ENCODE peak calls at places on chromosomes 11 and 22, in nine cellular contexts. X is iris pigment epithelial cell, Y is C1 segment of cervical spinal cord, I is mesendoderm, E is H54, R is choroid plexus epithelial cell, S is T follicular helper cell, Z is NCI-H1694, O is AG08395. H is an unnamed sample.

GRCh38 chr11:65500262-65501004 is 1.6 kb downstream of the MALAT1 start:
- DNase-seq in X (peak), Y (peak), I (peak), E (no peak), R (peak), S (no peak), Z (peak), O (no peak), H (peak)

GRCh38 chr11:126383301-126384052 is 28.0 kb downstream of the ST3GAL4 start:
- DNase-seq in X (no peak), Y (no peak), I (no peak), E (no peak), R (no peak), S (no peak), Z (no peak), O (no peak), H (no peak)

GRCh38 chr11:43693069-43693468 is 12.5 kb downstream of the HSD17B12 start:
- DNase-seq in X (no peak), Y (no peak), I (no peak), E (no peak), R (no peak), S (no peak), Z (no peak), O (no peak), H (no peak)

GRCh38 chr22:46061431-46062231 is 84.7 kb upstream of the WNT7B start:
- DNase-seq in X (no peak), Y (no peak), I (peak), E (no peak), R (no peak), S (no peak), Z (no peak), O (no peak), H (no peak)

GRCh38 chr11:75668508-75669297 is at the start of gene MAP6:
- DNase-seq in X (peak), Y (peak), I (peak), E (no peak), R (no peak), S (no peak), Z (peak), O (peak), H (no peak)

GRCh38 chr11:103652013-103652412 is 384.4 kb upstream of the DDI1 start:
- DNase-seq in X (peak), Y (no peak), I (no peak), E (no peak), R (no peak), S (no peak), Z (no peak), O (peak), H (no peak)

GRCh38 chr22:38623357-38623756 is 32.8 kb downstream of the FAM227A start:
- DNase-seq in X (no peak), Y (no peak), I (no peak), E (peak), R (no peak), S (no peak), Z (no peak), O (no peak), H (no peak)

GRCh38 chr11:75311858-75312288 is 39.6 kb downstream of the ARRB1 start:
- DNase-seq in X (peak), Y (peak), I (peak), E (no peak), R (peak), S (no peak), Z (no peak), O (peak), H (no peak)

GRCh38 chr22:35540600-35541253 is at the start of gene RASD2:
- DNase-seq in X (no peak), Y (no peak), I (peak), E (peak), R (no peak), S (peak), Z (no peak), O (no peak), H (peak)

GRCh38 chr11:95568236-95568635 is 221.3 kb downstream of the FAM76B start:
- DNase-seq in X (no peak), Y (no peak), I (no peak), E (no peak), R (no peak), S (no peak), Z (no peak), O (no peak), H (no peak)

GRCh38 chr11:78740175-78741161 is 165.8 kb upstream of the NARS2 start:
- DNase-seq in X (no peak), Y (no peak), I (peak), E (no peak), R (no peak), S (no peak), Z (peak), O (no peak), H (no peak)

GRCh38 chr22:20604776-20605221 is 97.4 kb downstream of the MED15 start:
- DNase-seq in X (no peak), Y (no peak), I (no peak), E (no peak), R (no peak), S (no peak), Z (no peak), O (no peak), H (no peak)

GRCh38 chr11:130000552-130001176 is 2.0 kb downstream of the PRDM10 start:
- DNase-seq in X (no peak), Y (no peak), I (no peak), E (no peak), R (no peak), S (no peak), Z (no peak), O (no peak), H (no peak)

GRCh38 chr11:61966673-61967176 is 709 bp downstream of the FTH1 start:
- DNase-seq in X (peak), Y (no peak), I (peak), E (no peak), R (peak), S (no peak), Z (no peak), O (no peak), H (no peak)

GRCh38 chr11:122202951-122203456 is 87.0 kb upstream of the BLID start:
- DNase-seq in X (peak), Y (peak), I (peak), E (peak), R (peak), S (no peak), Z (no peak), O (peak), H (no peak)

GRCh38 chr11:28677719-28678118 is 569.5 kb downstream of the METTL15 start:
- DNase-seq in X (no peak), Y (no peak), I (no peak), E (no peak), R (no peak), S (no peak), Z (no peak), O (no peak), H (no peak)